ENCODE peak calls at places on chromosome 6, in seven cellular contexts. One of them, this sample, is unnamed. For H3K4me1, the result is how much of the 10 kb centered on the place peaks cover.

GRCh38 chr6:56040875-56041274 is 165.5 kb upstream of the BMP5 start:
- DNase-seq in IMR-90: peak
- DNase-seq in HCT116: no peak
- DNase-seq in ovary: no peak
- DNase-seq in endothelial cell of umbilical vein: no peak
- DNase-seq in transverse colon: no peak
- DNase-seq in esophagus muscularis mucosa: no peak
- DNase-seq in this sample: no peak

GRCh38 chr6:100353276-100354015 is 111.3 kb downstream of the SIM1 start:
- DNase-seq in transverse colon: no peak
- DNase-seq in HCT116: no peak
- DNase-seq in ovary: no peak
- DNase-seq in endothelial cell of umbilical vein: no peak
- DNase-seq in IMR-90: peak
- DNase-seq in esophagus muscularis mucosa: no peak
- DNase-seq in this sample: no peak

GRCh38 chr6:3455490-3456394 is 1.1 kb downstream of the SLC22A23 start:
- DNase-seq in HCT116: no peak
- DNase-seq in endothelial cell of umbilical vein: peak
- DNase-seq in ovary: no peak
- DNase-seq in esophagus muscularis mucosa: no peak
- DNase-seq in transverse colon: peak
- DNase-seq in IMR-90: no peak
- DNase-seq in this sample: peak

GRCh38 chr6:111114484-111114883 is 27.2 kb downstream of the SLC16A10 start:
- DNase-seq in transverse colon: no peak
- DNase-seq in ovary: no peak
- DNase-seq in endothelial cell of umbilical vein: no peak
- DNase-seq in HCT116: no peak
- DNase-seq in esophagus muscularis mucosa: no peak
- DNase-seq in IMR-90: no peak
- DNase-seq in this sample: no peak

GRCh38 chr6:160055813-160056212 is 65.8 kb upstream of the SLC22A1 start:
- DNase-seq in IMR-90: no peak
- DNase-seq in esophagus muscularis mucosa: no peak
- DNase-seq in endothelial cell of umbilical vein: no peak
- DNase-seq in transverse colon: no peak
- DNase-seq in ovary: peak
- DNase-seq in HCT116: no peak
- DNase-seq in this sample: no peak

GRCh38 chr6:126253421-126253820 is 86.5 kb upstream of the CENPW start:
- DNase-seq in ovary: no peak
- DNase-seq in HCT116: no peak
- DNase-seq in esophagus muscularis mucosa: no peak
- DNase-seq in transverse colon: no peak
- DNase-seq in IMR-90: no peak
- DNase-seq in endothelial cell of umbilical vein: no peak
- DNase-seq in this sample: no peak

GRCh38 chr6:160445130-160445529 is 97.0 kb downstream of the SLC22A3 start:
- DNase-seq in endothelial cell of umbilical vein: no peak
- DNase-seq in esophagus muscularis mucosa: no peak
- DNase-seq in HCT116: no peak
- DNase-seq in ovary: no peak
- DNase-seq in IMR-90: no peak
- DNase-seq in transverse colon: no peak
- DNase-seq in this sample: no peak

GRCh38 chr6:170114956-170115855 is 175.7 kb downstream of the DLL1 start:
- DNase-seq in IMR-90: no peak
- DNase-seq in HCT116: no peak
- DNase-seq in ovary: peak
- DNase-seq in transverse colon: no peak
- DNase-seq in esophagus muscularis mucosa: no peak
- DNase-seq in endothelial cell of umbilical vein: no peak
- DNase-seq in this sample: peak

GRCh38 chr6:106339334-106340029 is 13.9 kb upstream of the ATG5 start:
- DNase-seq in endothelial cell of umbilical vein: peak
- DNase-seq in HCT116: peak
- DNase-seq in esophagus muscularis mucosa: no peak
- DNase-seq in IMR-90: peak
- DNase-seq in ovary: no peak
- DNase-seq in transverse colon: peak
- DNase-seq in this sample: peak

GRCh38 chr6:142935553-142936517 is 9.1 kb downstream of the HIVEP2 start:
- DNase-seq in IMR-90: no peak
- DNase-seq in ovary: no peak
- DNase-seq in endothelial cell of umbilical vein: no peak
- DNase-seq in esophagus muscularis mucosa: no peak
- DNase-seq in HCT116: no peak
- DNase-seq in transverse colon: peak
- DNase-seq in this sample: no peak

GRCh38 chr6:128763599-128764300 is 119.2 kb upstream of the LAMA2 start:
- DNase-seq in IMR-90: no peak
- DNase-seq in esophagus muscularis mucosa: no peak
- DNase-seq in endothelial cell of umbilical vein: no peak
- DNase-seq in ovary: no peak
- DNase-seq in transverse colon: no peak
- DNase-seq in HCT116: no peak
- DNase-seq in this sample: no peak

GRCh38 chr6:169979873-169980440 is 228.5 kb downstream of the ERMARD start:
- DNase-seq in transverse colon: no peak
- DNase-seq in IMR-90: no peak
- DNase-seq in ovary: no peak
- DNase-seq in endothelial cell of umbilical vein: no peak
- DNase-seq in esophagus muscularis mucosa: no peak
- DNase-seq in HCT116: no peak
- DNase-seq in this sample: no peak

GRCh38 chr6:449486-450419 is 58.2 kb downstream of the IRF4 start:
- DNase-seq in transverse colon: no peak
- DNase-seq in IMR-90: no peak
- DNase-seq in endothelial cell of umbilical vein: no peak
- DNase-seq in ovary: no peak
- DNase-seq in HCT116: no peak
- DNase-seq in esophagus muscularis mucosa: no peak
- DNase-seq in this sample: no peak

GRCh38 chr6:80535914-80536565 is 429.6 kb downstream of the BCKDHB start:
- DNase-seq in IMR-90: peak
- DNase-seq in endothelial cell of umbilical vein: no peak
- DNase-seq in HCT116: no peak
- DNase-seq in esophagus muscularis mucosa: no peak
- DNase-seq in ovary: no peak
- DNase-seq in transverse colon: no peak
- DNase-seq in this sample: no peak

GRCh38 chr6:79158856-79159516 is 75.5 kb downstream of the HMGN3 start:
- DNase-seq in endothelial cell of umbilical vein: no peak
- DNase-seq in esophagus muscularis mucosa: no peak
- DNase-seq in ovary: no peak
- DNase-seq in transverse colon: no peak
- DNase-seq in IMR-90: no peak
- DNase-seq in HCT116: no peak
- DNase-seq in this sample: no peak

GRCh38 chr6:90160013-90160412 is 136.6 kb downstream of the BACH2 start:
- DNase-seq in transverse colon: no peak
- DNase-seq in esophagus muscularis mucosa: no peak
- DNase-seq in ovary: no peak
- DNase-seq in endothelial cell of umbilical vein: no peak
- DNase-seq in HCT116: no peak
- DNase-seq in IMR-90: no peak
- DNase-seq in this sample: no peak

GRCh38 chr6:153130515-153131036 is 506 bp downstream of the RGS17 start:
- DNase-seq in IMR-90: no peak
- DNase-seq in ovary: no peak
- DNase-seq in HCT116: no peak
- DNase-seq in transverse colon: no peak
- DNase-seq in esophagus muscularis mucosa: no peak
- DNase-seq in endothelial cell of umbilical vein: no peak
- DNase-seq in this sample: no peak

GRCh38 chr6:13302291-13302690 is 26.0 kb downstream of the TBC1D7 start:
- DNase-seq in transverse colon: no peak
- DNase-seq in HCT116: no peak
- DNase-seq in ovary: no peak
- DNase-seq in endothelial cell of umbilical vein: no peak
- DNase-seq in IMR-90: no peak
- DNase-seq in esophagus muscularis mucosa: peak
- DNase-seq in this sample: no peak

GRCh38 chr6:90216081-90216977 is 80.3 kb downstream of the BACH2 start:
- DNase-seq in endothelial cell of umbilical vein: peak
- DNase-seq in esophagus muscularis mucosa: peak
- DNase-seq in ovary: no peak
- DNase-seq in HCT116: no peak
- DNase-seq in transverse colon: peak
- DNase-seq in IMR-90: peak
- DNase-seq in this sample: no peak

DNA sequence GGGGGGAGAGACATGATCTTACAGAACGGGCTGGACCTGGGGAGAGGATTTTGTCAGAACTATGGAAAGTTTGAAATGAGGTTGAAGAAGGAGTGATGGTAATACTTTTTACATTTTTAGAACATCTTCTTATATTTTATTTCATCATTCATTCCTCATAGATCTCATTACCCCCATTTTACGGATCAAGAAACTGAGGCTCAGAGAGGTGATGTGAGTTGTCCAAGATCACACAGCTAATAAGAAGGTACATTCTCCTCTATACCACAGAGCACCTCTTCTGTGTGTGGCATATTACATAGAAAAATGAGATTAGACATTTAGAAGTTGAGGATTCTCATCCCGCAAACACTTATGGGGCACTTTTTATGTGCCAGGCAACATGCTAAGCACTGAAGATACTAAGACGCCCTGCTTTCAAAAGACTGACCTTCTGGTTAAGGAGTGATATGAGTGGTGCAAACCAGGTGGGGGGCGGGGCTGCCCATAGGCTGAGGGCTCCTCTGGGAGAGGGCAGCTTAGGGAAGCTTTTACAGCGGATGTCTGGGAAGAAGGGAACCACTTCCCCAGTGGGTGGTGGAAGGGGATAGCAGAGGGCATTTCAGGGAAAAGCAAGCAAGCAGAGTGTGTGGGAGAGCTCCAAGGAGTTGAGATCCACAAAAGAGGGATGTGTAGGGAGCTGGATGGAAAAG is 17.4 kb upstream of the RNF39 start:
- DNase-seq in esophagus muscularis mucosa: no peak
- DNase-seq in IMR-90: no peak
- DNase-seq in HCT116: no peak
- DNase-seq in transverse colon: no peak
- DNase-seq in ovary: no peak
- DNase-seq in endothelial cell of umbilical vein: no peak
- DNase-seq in this sample: no peak
- TF ChIP-seq POLR2A in esophagus muscularis mucosa: no peak
- TF ChIP-seq POLR2A in IMR-90: no peak
- TF ChIP-seq POLR2A in HCT116: no peak
- TF ChIP-seq POLR2A in transverse colon: no peak
- TF ChIP-seq POLR2A in ovary: no peak
- TF ChIP-seq POLR2A in endothelial cell of umbilical vein: no peak
- TF ChIP-seq POLR2A in this sample: no peak

GRCh38 chr6:157657754-157658153 is 165.3 kb upstream of the SNX9 start:
- DNase-seq in ovary: no peak
- DNase-seq in HCT116: no peak
- DNase-seq in IMR-90: no peak
- DNase-seq in transverse colon: no peak
- DNase-seq in esophagus muscularis mucosa: no peak
- DNase-seq in endothelial cell of umbilical vein: no peak
- DNase-seq in this sample: no peak
- H3K4me1 ChIP-seq in ovary: under half
- H3K4me1 ChIP-seq in HCT116: under half
- H3K4me1 ChIP-seq in IMR-90: under half
- H3K4me1 ChIP-seq in transverse colon: under half
- H3K4me1 ChIP-seq in esophagus muscularis mucosa: under half
- H3K4me1 ChIP-seq in endothelial cell of umbilical vein: under half
- H3K4me1 ChIP-seq in this sample: under half

GRCh38 chr6:137218473-137218916 is 690 bp downstream of the IFNGR1 start:
- DNase-seq in IMR-90: peak
- DNase-seq in transverse colon: peak
- DNase-seq in ovary: no peak
- DNase-seq in endothelial cell of umbilical vein: peak
- DNase-seq in esophagus muscularis mucosa: peak
- DNase-seq in HCT116: no peak
- DNase-seq in this sample: peak
- TF ChIP-seq POLR2A in IMR-90: no peak
- TF ChIP-seq POLR2A in transverse colon: no peak
- TF ChIP-seq POLR2A in ovary: no peak
- TF ChIP-seq POLR2A in endothelial cell of umbilical vein: no peak
- TF ChIP-seq POLR2A in esophagus muscularis mucosa: no peak
- TF ChIP-seq POLR2A in HCT116: no peak
- TF ChIP-seq POLR2A in this sample: no peak

GRCh38 chr6:43812850-43813584 is 43.0 kb downstream of the VEGFA start:
- DNase-seq in transverse colon: peak
- DNase-seq in IMR-90: peak
- DNase-seq in endothelial cell of umbilical vein: no peak
- DNase-seq in esophagus muscularis mucosa: no peak
- DNase-seq in HCT116: no peak
- DNase-seq in ovary: no peak
- DNase-seq in this sample: no peak
- H3K4me1 ChIP-seq in transverse colon: under half
- H3K4me1 ChIP-seq in IMR-90: under half
- H3K4me1 ChIP-seq in endothelial cell of umbilical vein: under half
- H3K4me1 ChIP-seq in esophagus muscularis mucosa: under half
- H3K4me1 ChIP-seq in HCT116: under half
- H3K4me1 ChIP-seq in ovary: under half
- H3K4me1 ChIP-seq in this sample: under half

This sample was measured in prostate gland.